ENCODE peak calls at places on chromosomes 7 and 10, in seven cellular contexts. A, J, D, X, N, I and V are unnamed samples.

GRCh38 chr10:43939389-43939938 is 290.8 kb upstream of the ZNF32 start:
- DNase-seq in I (no peak), X (no peak), D (no peak), A (no peak), J (no peak), N (no peak), V (no peak)

GRCh38 chr10:33749809-33750208 is 415.3 kb upstream of the NRP1 start:
- DNase-seq in D (no peak), I (no peak), A (no peak), X (no peak), J (no peak), N (no peak), V (no peak)

GRCh38 chr10:70680899-70681730 is 8.8 kb downstream of the ADAMTS14 start:
- DNase-seq in X (no peak), I (no peak), D (no peak), A (no peak), N (no peak), J (no peak), V (no peak)

GRCh38 chr10:59099536-59099935 is 76.9 kb upstream of the PHYHIPL start:
- DNase-seq in J (no peak), I (no peak), X (no peak), N (no peak), A (no peak), D (no peak), V (no peak)

GRCh38 chr10:119316729-119317097 is 109.3 kb downstream of the GRK5 start:
- DNase-seq in N (no peak), A (peak), J (peak), D (no peak), X (no peak), I (peak), V (no peak)

GRCh38 chr10:97590082-97590747 is 694 bp downstream of the C10orf62 start:
- DNase-seq in A (no peak), I (no peak), D (no peak), N (no peak), J (no peak), X (no peak), V (no peak)

GRCh38 chr10:14371616-14372015 is 40.9 kb upstream of the FRMD4A start:
- DNase-seq in A (no peak), N (no peak), X (no peak), J (no peak), I (no peak), D (no peak), V (no peak)

GRCh38 chr7:29289156-29290021 is 94.8 kb downstream of the CHN2 start:
- DNase-seq in D (no peak), X (no peak), J (no peak), I (no peak), N (peak), A (no peak), V (no peak)

GRCh38 chr7:74362262-74362661 is 73.1 kb downstream of the CLIP2 start:
- DNase-seq in A (no peak), D (no peak), X (no peak), I (no peak), J (no peak), N (no peak), V (no peak)

GRCh38 chr7:76507723-76508406 is 2.5 kb upstream of the UPK3B start:
- DNase-seq in D (no peak), N (no peak), X (no peak), A (no peak), J (no peak), I (peak), V (no peak)

GRCh38 chr10:51926336-51926735 is 226.9 kb upstream of the CSTF2T start:
- DNase-seq in A (no peak), J (no peak), I (no peak), D (no peak), X (no peak), N (no peak), V (no peak)

GRCh38 chr7:18806177-18806576 is 310.6 kb downstream of the HDAC9 start:
- DNase-seq in D (no peak), J (no peak), I (no peak), N (no peak), A (no peak), X (no peak), V (no peak)

GRCh38 chr10:110006358-110007170 is 1.2 kb upstream of the ADD3 start:
- DNase-seq in A (peak), X (peak), D (peak), J (peak), N (peak), I (no peak), V (peak)

GRCh38 chr7:135822396-135822795 is 73.8 kb upstream of the FAM180A start:
- DNase-seq in I (no peak), N (no peak), X (no peak), D (no peak), J (no peak), A (no peak), V (no peak)

GRCh38 chr7:47091141-47091540 is 490.8 kb downstream of the TNS3 start:
- DNase-seq in N (no peak), A (no peak), I (no peak), J (no peak), D (no peak), X (no peak), V (no peak)

GRCh38 chr10:111079781-111080180 is 3.0 kb downstream of the ADRA2A start:
- DNase-seq in I (no peak), A (no peak), N (no peak), D (no peak), X (no peak), J (no peak), V (no peak)

GRCh38 chr7:119959811-119960210 is 313.2 kb upstream of the KCND2 start:
- DNase-seq in D (no peak), A (peak), N (no peak), X (no peak), J (no peak), I (no peak), V (no peak)

GRCh38 chr7:85736085-85736484 is 549.2 kb upstream of the SEMA3D start:
- DNase-seq in J (no peak), D (no peak), N (no peak), X (no peak), A (no peak), I (no peak), V (no peak)

GRCh38 chr10:86041116-86041515 is 325.5 kb downstream of the GRID1 start:
- DNase-seq in N (no peak), D (no peak), J (no peak), X (peak), A (no peak), I (no peak), V (no peak)

GRCh38 chr10:18658992-18659783 is at the start of gene ARL5B:
- DNase-seq in J (peak), D (peak), N (peak), I (peak), X (peak), A (peak), V (peak)

GRCh38 chr10:4691301-4691700 is 134.7 kb upstream of the AKR1E2 start:
- DNase-seq in X (no peak), I (no peak), N (no peak), D (no peak), A (no peak), J (no peak), V (no peak)

GRCh38 chr7:91789558-91789957 is 90.9 kb downstream of the MTERF1 start:
- DNase-seq in X (no peak), J (no peak), N (no peak), D (no peak), A (no peak), I (no peak), V (no peak)

DNA sequence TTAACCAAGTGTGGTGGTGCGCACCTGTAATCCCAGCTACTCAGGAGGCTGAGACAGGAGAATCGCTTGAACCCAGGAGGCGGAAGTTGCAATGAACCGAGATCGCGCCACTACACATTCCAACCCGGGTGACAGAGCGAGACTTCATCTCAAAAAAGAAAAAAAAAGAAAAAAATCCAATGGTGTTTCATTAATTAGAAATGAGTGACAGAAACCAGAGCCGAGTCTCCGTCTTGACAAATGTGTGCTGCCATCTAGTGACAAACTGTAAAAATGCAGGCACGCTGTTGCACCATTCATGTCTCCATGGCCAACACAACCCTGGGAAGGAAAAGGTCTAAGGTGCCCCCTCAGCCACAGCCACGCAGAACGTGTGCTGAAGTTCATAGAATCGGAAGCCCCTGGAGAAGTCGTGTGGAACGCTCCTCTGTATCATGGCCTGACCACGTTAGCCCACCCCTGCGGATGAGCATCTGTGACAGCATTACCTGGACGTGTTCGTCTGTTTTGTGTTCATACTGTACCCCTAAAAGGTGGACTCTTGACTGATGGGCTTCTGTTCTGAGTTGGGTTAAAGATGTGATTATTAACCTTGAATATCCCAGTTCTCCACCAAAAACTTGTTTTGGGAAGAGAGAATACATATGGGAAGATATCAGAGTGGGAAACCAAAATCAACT is 94.9 kb downstream of the LYZL2 start:
- DNase-seq in I (peak), N (peak), A (peak), D (peak), J (peak), X (peak), V (peak)
- TF ChIP-seq CTCF in I (peak), N (peak), A (peak), D (peak), J (peak), X (peak), V (peak)

GRCh38 chr10:73655257-73655989 is 406 bp downstream of the SYNPO2L start:
- DNase-seq in X (no peak), J (no peak), I (no peak), N (no peak), D (no peak), A (no peak), V (no peak)

GRCh38 chr10:73650537-73651331 is 5.1 kb downstream of the SYNPO2L start:
- DNase-seq in D (no peak), J (no peak), N (no peak), I (no peak), A (no peak), X (no peak), V (no peak)

GRCh38 chr10:73655990-73656298 is at the start of gene SYNPO2L:
- DNase-seq in N (no peak), A (no peak), D (no peak), J (no peak), I (no peak), X (no peak), V (no peak)

GRCh38 chr10:73653195-73653594 is 2.6 kb downstream of the SYNPO2L start:
- DNase-seq in N (no peak), J (no peak), X (no peak), D (no peak), A (no peak), I (no peak), V (no peak)

DNA sequence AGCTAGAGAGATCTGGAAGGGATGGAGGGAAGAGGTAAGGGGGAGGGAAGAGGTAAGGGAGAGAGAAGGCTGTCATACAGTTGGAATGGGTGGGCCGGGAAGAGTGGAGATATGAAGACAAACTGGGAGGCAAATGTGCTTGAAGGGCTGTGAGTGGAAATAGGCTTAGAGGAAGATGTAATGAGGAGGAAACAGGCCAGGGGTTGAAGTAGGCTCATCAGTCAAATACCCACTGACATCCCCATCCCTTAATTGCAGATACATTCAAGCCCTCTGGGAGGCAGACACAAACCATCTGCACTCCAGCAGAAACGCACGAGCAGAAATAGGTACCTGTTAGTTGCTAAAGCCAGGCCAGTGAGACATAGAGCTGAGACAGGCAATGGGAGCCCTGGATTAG is 2.1 kb downstream of the SYNPO2L start:
- DNase-seq in J (peak), N (no peak), X (no peak), A (no peak), I (peak), D (no peak), V (no peak)
- TF ChIP-seq CTCF in J (peak), N (no peak), X (no peak), A (no peak), I (peak), D (no peak), V (no peak)

GRCh38 chr7:106294334-106294733 is 9.6 kb upstream of the NAMPT start:
- DNase-seq in A (no peak), I (no peak), X (no peak), J (no peak), N (no peak), D (no peak), V (no peak)
- TF ChIP-seq CTCF in A (no peak), I (peak), X (no peak), J (no peak), N (no peak), D (peak), V (no peak)

DNA sequence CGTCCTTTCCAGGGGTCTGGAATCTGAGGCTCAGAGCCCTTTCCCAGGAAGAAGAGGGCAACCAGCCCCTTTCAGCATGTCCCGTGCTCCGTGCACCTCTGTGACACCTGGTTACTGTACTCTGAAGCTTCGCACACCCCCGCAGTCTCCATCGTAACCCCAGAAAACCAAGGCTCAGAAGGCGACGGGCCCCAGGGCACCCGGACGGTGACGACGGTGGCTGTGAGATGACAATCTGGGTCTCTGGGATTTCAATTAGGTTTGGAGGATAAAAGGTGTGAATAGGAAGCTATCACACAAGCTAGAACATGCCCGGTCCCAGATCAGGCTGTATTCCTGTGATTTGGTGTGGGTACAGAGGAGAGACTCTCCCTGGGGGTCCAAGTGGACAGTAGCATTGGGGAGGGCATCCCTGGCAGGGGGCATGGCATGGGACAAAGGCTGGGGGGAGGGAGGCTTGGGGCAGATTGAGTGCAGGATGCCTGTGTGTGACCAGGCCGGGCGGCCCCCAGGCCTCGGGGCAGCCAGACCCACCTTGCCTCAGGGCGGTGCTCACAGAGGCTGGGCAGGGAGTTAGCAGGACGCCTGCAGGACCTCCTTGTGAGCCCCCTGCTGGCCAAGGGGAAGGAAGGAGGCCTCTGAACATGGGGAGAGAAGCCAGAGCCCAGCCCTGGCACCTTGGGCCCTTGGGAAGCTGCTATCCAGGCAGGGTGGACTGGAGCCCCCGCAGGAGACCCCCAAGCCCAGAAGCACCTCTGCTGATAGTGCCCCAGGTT is 23.4 kb upstream of the PSMG3 start:
- DNase-seq in A (no peak), X (no peak), J (peak), I (no peak), D (no peak), N (no peak), V (peak)
- TF ChIP-seq CTCF in A (no peak), X (no peak), J (peak), I (peak), D (peak), N (no peak), V (peak)

GRCh38 chr7:101618207-101618839 is 10.8 kb downstream of the MYL10 start:
- DNase-seq in X (no peak), I (no peak), J (no peak), N (no peak), D (no peak), A (no peak), V (no peak)
- TF ChIP-seq CTCF in X (no peak), I (no peak), J (no peak), N (no peak), D (no peak), A (no peak), V (no peak)